ENCODE peak calls at places on chromosomes 13 and 19, in six cellular contexts. M is HEK293T, U is NCI-H345, Z is cardiac fibroblast, W is MV-4-11, T is NCI-H510A. O is an unnamed sample.

GRCh38 chr13:46866150-46866549 is 30.7 kb downstream of the HTR2A start:
- DNase-seq in Z (peak), U (peak), W (peak), M (peak), T (no peak), O (no peak)

GRCh38 chr13:29713841-29714240 is 118.4 kb upstream of the SLC7A1 start:
- DNase-seq in M (peak), Z (peak), W (peak), U (no peak), T (no peak), O (no peak)

GRCh38 chr19:13022859-13023636 is 27.8 kb downstream of the NFIX start:
- DNase-seq in T (no peak), U (no peak), W (peak), M (peak), Z (peak), O (peak)

GRCh38 chr13:51221108-51221507 is 1.1 kb upstream of the FAM124A start:
- DNase-seq in Z (no peak), W (no peak), M (no peak), U (no peak), T (no peak), O (no peak)

GRCh38 chr13:25330541-25330940 is 29.1 kb downstream of the NUP58 start:
- DNase-seq in M (no peak), U (no peak), W (no peak), T (no peak), Z (peak), O (no peak)

GRCh38 chr13:41257535-41257934 is 5.8 kb downstream of the MTRF1 start:
- DNase-seq in Z (no peak), M (no peak), U (no peak), T (no peak), W (no peak), O (no peak)

GRCh38 chr19:9431475-9431874 is 3.9 kb downstream of the ZNF266 start:
- DNase-seq in U (peak), T (no peak), W (no peak), Z (peak), M (no peak), O (peak)

GRCh38 chr19:2207991-2208860 is 27.9 kb downstream of the PLEKHJ1 start:
- DNase-seq in M (no peak), W (peak), U (no peak), Z (peak), T (no peak), O (no peak)